ENCODE peak calls at places on chromosomes 4 and X, in five cellular contexts. E is heart right ventricle, P is pancreas, A is heart left ventricle, M is right cardiac atrium. W is an unnamed sample.
A peak's percentile ranks its signal among the peaks of the same experiment; 100 is the strongest.

GRCh38 chr4:99817310-99817885 is 771 bp downstream of the DAPP1 start:
- ATAC-seq in A (no peak), P (peak; percentile 41), M (no peak), E (no peak), W (no peak)

GRCh38 chr4:147334478-147334877 is 146.4 kb upstream of the EDNRA start:
- ATAC-seq in P (no peak), A (peak; percentile 76), M (no peak), E (peak; percentile 34), W (no peak)

GRCh38 chrX:135463937-135464336 is 42.2 kb downstream of the SMIM10L2A start:
- ATAC-seq in M (no peak), E (no peak), A (no peak), P (no peak), W (no peak)

GRCh38 chr4:52866734-52867133 is 4.6 kb downstream of the RASL11B start:
- ATAC-seq in P (no peak), A (no peak), M (no peak), E (no peak), W (no peak)

GRCh38 chrX:38666909-38667308 is 105.6 kb downstream of the TSPAN7 start:
- ATAC-seq in P (no peak), M (no peak), E (no peak), A (no peak), W (no peak)

GRCh38 chr4:143514432-143514831 is 930 bp downstream of the SMARCA5 start:
- ATAC-seq in M (peak; percentile 27), A (peak; percentile 42), E (peak; percentile 16), P (peak; percentile 45), W (no peak)

GRCh38 chrX:48956728-48957414 is 536 bp downstream of the OTUD5 start:
- ATAC-seq in P (no peak), M (no peak), A (no peak), E (no peak), W (no peak)

GRCh38 chrX:136170109-136170800 is 22.9 kb downstream of the FHL1 start:
- ATAC-seq in E (peak; percentile 74), A (peak; percentile 72), P (peak; percentile 36), M (peak; percentile 82), W (peak; percentile 44)

GRCh38 chr4:102598102-102598758 is 97.1 kb downstream of the NFKB1 start:
- ATAC-seq in P (no peak), A (peak; percentile 53), E (peak; percentile 42), M (peak; percentile 36), W (no peak)

GRCh38 chrX:135520022-135520552 is 373 bp upstream of the INTS6L start:
- ATAC-seq in P (no peak), E (no peak), M (no peak), A (no peak), W (peak; percentile 1)

GRCh38 chrX:10166248-10166716 is 9.5 kb downstream of the CLCN4 start:
- ATAC-seq in M (peak; percentile 7), E (no peak), P (peak; percentile 6), A (peak; percentile 13), W (no peak)

GRCh38 chr4:174423257-174423944 is 98.9 kb downstream of the HPGD start:
- ATAC-seq in P (peak; percentile 94), E (no peak), M (peak; percentile 67), A (peak; percentile 69), W (no peak)

GRCh38 chrX:74242050-74242449 is 61.9 kb upstream of the ZCCHC13 start:
- ATAC-seq in A (peak; percentile 60), E (no peak), M (no peak), P (no peak), W (peak; percentile 28)

GRCh38 chr4:88746186-88746585 is 48.6 kb upstream of the NAP1L5 start:
- ATAC-seq in A (peak; percentile 12), E (no peak), M (peak; percentile 7), P (no peak), W (no peak)

GRCh38 chr4:154590329-154591006 is at the start of gene FGA:
- ATAC-seq in M (peak; percentile 41), P (peak; percentile 75), A (no peak), E (no peak), W (no peak)

GRCh38 chrX:2984342-2984741 is 22.0 kb upstream of the ARSH start:
- ATAC-seq in M (no peak), P (no peak), A (no peak), E (no peak), W (no peak)

GRCh38 chr4:47533689-47534347 is 48.7 kb downstream of the ATP10D start:
- ATAC-seq in E (no peak), P (no peak), A (no peak), M (no peak), W (no peak)

GRCh38 chr4:170671171-170671570 is 581.4 kb upstream of the AADAT start:
- ATAC-seq in M (no peak), A (no peak), P (no peak), E (no peak), W (no peak)

GRCh38 chr4:170675568-170676262 is 586.0 kb upstream of the AADAT start:
- ATAC-seq in E (no peak), M (no peak), P (no peak), A (no peak), W (no peak)

GRCh38 chr4:170672571-170672970 is 582.8 kb upstream of the AADAT start:
- ATAC-seq in A (no peak), E (no peak), P (no peak), M (no peak), W (no peak)

GRCh38 chr4:170674176-170674575 is 584.4 kb upstream of the AADAT start:
- ATAC-seq in M (no peak), P (no peak), A (no peak), E (no peak), W (no peak)
- H3K4me3 ChIP-seq in M (no peak overlapping the region), P (no peak overlapping the region), A (no peak overlapping the region), E (no peak overlapping the region), W (no peak overlapping the region)

GRCh38 chr4:57075353-57075752 is 34.8 kb downstream of the IGFBP7 start:
- ATAC-seq in A (no peak), E (no peak), P (no peak), M (no peak), W (no peak)
- H3K4me1 ChIP-seq in A (peaks cover 81% of the 10 kb centered on the region), E (peaks cover 60% of the 10 kb centered on the region), P (peaks cover 17% of the 10 kb centered on the region), M (peaks cover 17% of the 10 kb centered on the region), W (peaks cover 82% of the 10 kb centered on the region)

GRCh38 chr4:42352049-42352448 is 45.2 kb upstream of the SHISA3 start:
- ATAC-seq in A (no peak), E (no peak), M (no peak), P (no peak), W (no peak)
- H3K4me3 ChIP-seq in A (no peak overlapping the region), E (no peak overlapping the region), M (no peak overlapping the region), P (no peak overlapping the region), W (no peak overlapping the region)

GRCh38 chr4:184744251-184744650 is 10.4 kb upstream of the CENPU start:
- ATAC-seq in P (no peak), M (no peak), E (no peak), A (no peak), W (no peak)

GRCh38 chr4:184748251-184748652 is 14.4 kb upstream of the CENPU start:
- ATAC-seq in E (peak; percentile 61), P (peak; percentile 15), A (peak; percentile 56), M (peak; percentile 66), W (peak; percentile 8)

GRCh38 chr4:184746532-184746870 is 12.6 kb upstream of the CENPU start:
- ATAC-seq in P (peak; percentile 86), M (peak; percentile 90), A (peak; percentile 77), E (peak; percentile 78), W (peak; percentile 95)

GRCh38 chr4:184745747-184746531 is 12.0 kb upstream of the CENPU start:
- ATAC-seq in P (peak; percentile 84), M (peak; percentile 76), E (peak; percentile 65), A (peak; percentile 60), W (peak; percentile 68)

DNA sequence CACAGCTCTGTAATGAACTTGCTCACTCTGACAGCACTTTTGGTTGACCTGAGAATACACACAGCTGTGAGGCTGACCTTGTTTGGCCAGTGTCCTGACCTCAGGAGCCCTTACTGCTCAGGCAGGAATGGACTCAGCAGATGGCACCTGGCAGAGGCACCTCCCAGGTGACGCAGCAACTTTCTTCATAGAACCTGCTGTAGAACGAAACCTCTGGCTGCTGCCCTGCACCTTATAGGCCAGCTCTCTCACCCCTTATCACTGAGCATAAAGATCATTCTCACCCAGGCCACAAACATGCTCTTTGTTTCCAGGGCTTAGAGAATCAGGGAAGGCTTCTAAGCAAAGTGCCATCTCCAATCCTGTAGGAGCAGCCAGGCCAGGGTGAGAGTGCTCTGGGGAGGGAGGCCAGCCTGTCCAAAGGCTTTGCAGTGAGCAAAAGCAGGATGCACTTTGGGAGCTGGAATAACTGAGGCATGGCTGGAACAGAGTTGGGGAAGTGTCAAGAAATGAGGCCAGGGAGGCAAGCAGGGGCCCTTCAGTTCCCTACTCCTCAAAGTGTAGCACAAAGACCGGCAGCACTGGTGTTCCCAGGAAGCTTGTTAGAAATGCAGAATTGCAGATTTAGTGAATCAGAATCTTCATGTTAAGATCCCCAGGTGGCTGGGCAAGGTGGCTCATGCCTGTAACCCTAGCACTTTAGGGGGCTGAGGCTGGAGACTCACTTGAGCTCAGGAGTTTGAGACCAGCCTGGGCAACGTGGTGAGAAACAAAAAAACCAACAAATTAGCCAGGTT is 13.3 kb upstream of the CENPU start:
- ATAC-seq in P (peak; percentile 78), A (peak; percentile 25), M (no peak), E (peak; percentile 10), W (no peak)
- H3K4me1 ChIP-seq in P (peaks cover 25% of the 10 kb centered on the region), A (peaks cover 44% of the 10 kb centered on the region), M (peaks cover 12% of the 10 kb centered on the region), E (peaks cover 42% of the 10 kb centered on the region), W (peaks cover 9% of the 10 kb centered on the region)

GRCh38 chr4:80188801-80189458 is 8.4 kb upstream of the PRDM8 start:
- ATAC-seq in E (no peak), M (no peak), P (no peak), A (no peak), W (no peak)

GRCh38 chr4:80189581-80189955 is 7.7 kb upstream of the PRDM8 start:
- ATAC-seq in M (no peak), A (no peak), E (peak; percentile 28), P (no peak), W (no peak)

GRCh38 chr4:80188457-80188800 is 8.9 kb upstream of the PRDM8 start:
- ATAC-seq in E (no peak), M (no peak), A (no peak), P (no peak), W (no peak)

GRCh38 chr4:80192252-80192866 is 4.9 kb upstream of the PRDM8 start:
- ATAC-seq in A (no peak), E (no peak), M (no peak), P (no peak), W (no peak)

DNA sequence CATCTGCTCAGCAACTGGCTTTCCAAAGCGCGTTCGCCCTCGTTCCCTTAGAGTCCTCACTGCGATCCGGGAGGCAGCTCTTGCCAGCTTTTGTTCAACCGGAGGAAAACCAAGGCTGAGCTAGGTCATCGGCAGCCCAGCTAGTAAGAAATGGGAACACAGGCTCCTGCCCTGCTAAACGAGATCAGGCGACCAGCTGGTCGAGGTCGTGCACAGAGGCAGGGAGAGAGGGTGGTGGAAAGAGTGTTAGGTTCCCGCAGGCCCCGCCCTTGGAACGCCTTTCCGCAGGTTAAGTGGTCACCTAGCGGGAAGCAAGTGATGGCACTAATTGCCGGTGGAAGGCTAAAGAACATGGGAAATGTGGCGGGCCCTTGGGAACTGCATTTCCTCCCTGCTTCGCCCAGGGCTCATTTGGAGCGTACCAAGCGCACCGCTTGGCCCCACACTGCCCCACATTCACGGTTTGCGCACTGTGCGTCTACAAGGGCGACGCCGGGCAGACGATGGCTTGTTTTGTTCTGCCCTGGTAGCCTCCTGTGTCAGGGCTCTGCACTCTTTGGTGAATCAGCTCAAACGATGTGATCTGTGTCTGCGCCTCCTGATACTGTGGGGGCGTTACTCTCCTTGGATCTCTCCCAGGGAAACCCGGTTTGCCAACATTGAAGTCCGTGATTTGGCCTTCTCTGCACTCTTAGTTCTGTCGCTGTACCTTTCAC is 7.2 kb upstream of the PRDM8 start:
- ATAC-seq in P (peak; percentile 62), A (peak; percentile 50), E (no peak), M (peak; percentile 58), W (no peak)
- H3K4me3 ChIP-seq in P (no peak overlapping the region), A (no peak overlapping the region), E (no peak overlapping the region), M (no peak overlapping the region), W (no peak overlapping the region)

W was measured in gastroesophageal sphincter.